ENCODE peak calls at places on chromosomes 2 and 18, in five cellular contexts. G, R, H, M and N are unnamed samples.

GRCh38 chr2:51120754-51121280 is 88.9 kb upstream of the NRXN1 start:
- DNase-seq in H (peak; percentile 11), M (no peak), R (no peak), G (no peak), N (no peak)

GRCh38 chr18:11392974-11393373 is 216.4 kb upstream of the SLC35G4 start:
- DNase-seq in G (no peak), M (no peak), H (no peak), R (no peak), N (no peak)

GRCh38 chr2:47299555-47299954 is 103.4 kb upstream of the MSH2 start:
- DNase-seq in G (no peak), H (peak; percentile 72), M (no peak), R (no peak), N (no peak)

GRCh38 chr2:239876948-239877289 is 148.2 kb downstream of the NDUFA10 start:
- DNase-seq in M (no peak), G (no peak), R (no peak), H (no peak), N (no peak)

GRCh38 chr2:41873102-41873501 is 174.7 kb upstream of the PKDCC start:
- DNase-seq in R (no peak), M (no peak), G (no peak), H (peak; percentile 11), N (no peak)

GRCh38 chr2:206084468-206084869 is 1.5 kb downstream of the INO80D start:
- DNase-seq in G (no peak), R (peak; percentile 65), M (no peak), H (peak; percentile 40), N (no peak)

GRCh38 chr2:73984203-73984921 is at the start of gene TET3:
- DNase-seq in G (no peak), M (no peak), R (peak; percentile 85), H (no peak), N (no peak)

GRCh38 chr2:3823748-3824147 is 120.4 kb downstream of the DCDC2C start:
- DNase-seq in H (no peak), G (no peak), R (no peak), M (no peak), N (no peak)

GRCh38 chr2:127661949-127662510 is 13.3 kb downstream of the LIMS2 start:
- DNase-seq in M (no peak), R (peak; percentile 66), H (no peak), G (no peak), N (no peak)

GRCh38 chr2:171225302-171225980 is 64.7 kb upstream of the TLK1 start:
- DNase-seq in H (peak; percentile 89), M (no peak), R (no peak), G (no peak), N (no peak)

GRCh38 chr18:46435031-46435430 is 222.0 kb downstream of the LOXHD1 start:
- DNase-seq in G (no peak), M (no peak), H (no peak), R (no peak), N (no peak)

GRCh38 chr2:55776479-55776878 is 82.8 kb upstream of the PNPT1 start:
- DNase-seq in H (no peak), R (no peak), M (no peak), G (no peak), N (no peak)

GRCh38 chr2:28247326-28247725 is 145.3 kb upstream of the FOSL2 start:
- DNase-seq in M (no peak), G (no peak), R (no peak), H (no peak), N (no peak)

GRCh38 chr2:240972636-240973521 is 25.5 kb upstream of the SNED1 start:
- DNase-seq in M (no peak), H (no peak), G (no peak), R (no peak), N (no peak)

GRCh38 chr2:156321243-156321904 is 11.1 kb downstream of the NR4A2 start:
- DNase-seq in G (no peak), R (no peak), M (no peak), H (no peak), N (peak; percentile 9)

GRCh38 chr18:70322928-70323327 is 34.1 kb downstream of the SOCS6 start:
- DNase-seq in H (peak; percentile 12), M (no peak), R (no peak), G (no peak), N (no peak)

GRCh38 chr2:148031152-148031551 is 10.3 kb downstream of the MBD5 start:
- DNase-seq in R (no peak), G (no peak), M (no peak), H (no peak), N (no peak)

GRCh38 chr2:188381614-188382013 is 89.9 kb downstream of the GULP1 start:
- DNase-seq in G (no peak), M (no peak), R (no peak), H (no peak), N (no peak)

GRCh38 chr18:4394700-4395099 is 60.4 kb downstream of the DLGAP1 start:
- DNase-seq in G (no peak), H (no peak), M (no peak), R (no peak), N (no peak)

GRCh38 chr18:45175505-45175904 is 439.8 kb upstream of the SLC14A2 start:
- DNase-seq in G (no peak), M (no peak), R (no peak), H (no peak), N (no peak)

GRCh38 chr2:193841389-193842150 is 1646.8 kb upstream of the TMEFF2 start:
- DNase-seq in G (no peak), H (no peak), R (no peak), M (no peak), N (no peak)